ENCODE peak calls at places on chromosomes 13 and 19, in six cellular contexts. Z is SK-N-SH, S is K562, L is H1, O is HCT116, H is HepG2. J is an unnamed sample.

GRCh38 chr13:32314271-32314967 is 744 bp downstream of the ZAR1L start:
- DNase-seq in H (no peak), Z (no peak), O (no peak), L (no peak), S (no peak), J (no peak)

GRCh38 chr13:75365724-75366173 is 116.2 kb downstream of the TBC1D4 start:
- DNase-seq in S (no peak), O (peak; percentile 80), L (no peak), H (no peak), Z (no peak), J (no peak)

GRCh38 chr19:50203281-50204080 is at the start of gene MYH14:
- DNase-seq in Z (peak; percentile 82), S (peak; percentile 95), O (peak; percentile 86), L (peak; percentile 96), H (peak; percentile 79), J (peak; percentile 98)

GRCh38 chr19:27793128-27793643 is 1419.8 kb downstream of the UQCRFS1 start:
- DNase-seq in O (peak; percentile 90), S (peak; percentile 82), L (peak; percentile 83), H (peak; percentile 87), Z (peak; percentile 65), J (peak; percentile 26)

GRCh38 chr13:110307697-110308376 is 753 bp downstream of the COL4A2 start:
- DNase-seq in H (no peak), S (no peak), L (peak; percentile 70), Z (no peak), O (no peak), J (no peak)

GRCh38 chr19:14413355-14413754 is 5.8 kb downstream of the DDX39A start:
- DNase-seq in O (no peak), H (no peak), Z (no peak), L (no peak), S (no peak), J (no peak)

GRCh38 chr19:9741476-9742171 is 26.9 kb downstream of the ZNF846 start:
- DNase-seq in Z (no peak), L (no peak), H (no peak), O (no peak), S (no peak), J (no peak)

GRCh38 chr19:51572908-51573307 is 1.8 kb downstream of the ZNF175 start:
- DNase-seq in L (no peak), Z (no peak), H (no peak), S (no peak), O (no peak), J (no peak)

GRCh38 chr19:7933411-7933810 is 7.5 kb upstream of the CTXN1 start:
- DNase-seq in L (no peak), O (no peak), H (no peak), Z (peak; percentile 53), S (no peak), J (no peak)

GRCh38 chr13:62643007-62643483 is 1227.4 kb upstream of the PCDH20 start:
- DNase-seq in S (no peak), O (peak; percentile 98), H (peak; percentile 5), Z (no peak), L (no peak), J (no peak)

GRCh38 chr19:14433454-14434156 is 499 bp downstream of the PKN1 start:
- DNase-seq in O (no peak), L (peak; percentile 61), S (no peak), Z (peak; percentile 59), H (no peak), J (no peak)

GRCh38 chr19:670609-671075 is 5.5 kb upstream of the FSTL3 start:
- DNase-seq in L (no peak), O (no peak), S (no peak), H (peak; percentile 75), Z (no peak), J (no peak)

GRCh38 chr13:74761794-74762193 is 627.6 kb upstream of the KLF12 start:
- DNase-seq in Z (no peak), L (no peak), S (no peak), H (no peak), O (no peak), J (no peak)

GRCh38 chr19:4577020-4577782 is 17.7 kb upstream of the SEMA6B start:
- DNase-seq in L (peak; percentile 55), Z (peak; percentile 55), S (peak; percentile 66), H (no peak), O (no peak), J (peak; percentile 57)
- TF ChIP-seq JUND in L (no peak), Z (no peak), S (no peak), H (no peak), O (no peak), J (no peak)

GRCh38 chr13:94952787-94953186 is 240.4 kb upstream of the SOX21 start:
- DNase-seq in L (no peak), O (no peak), H (no peak), S (no peak), Z (no peak), J (no peak)

GRCh38 chr13:94950303-94950702 is 238.0 kb upstream of the SOX21 start:
- DNase-seq in Z (peak; percentile 16), O (no peak), L (no peak), H (no peak), S (peak; percentile 17), J (peak; percentile 4)

GRCh38 chr13:94947965-94948371 is 235.6 kb upstream of the SOX21 start:
- DNase-seq in O (no peak), Z (no peak), H (no peak), L (no peak), S (no peak), J (no peak)

DNA sequence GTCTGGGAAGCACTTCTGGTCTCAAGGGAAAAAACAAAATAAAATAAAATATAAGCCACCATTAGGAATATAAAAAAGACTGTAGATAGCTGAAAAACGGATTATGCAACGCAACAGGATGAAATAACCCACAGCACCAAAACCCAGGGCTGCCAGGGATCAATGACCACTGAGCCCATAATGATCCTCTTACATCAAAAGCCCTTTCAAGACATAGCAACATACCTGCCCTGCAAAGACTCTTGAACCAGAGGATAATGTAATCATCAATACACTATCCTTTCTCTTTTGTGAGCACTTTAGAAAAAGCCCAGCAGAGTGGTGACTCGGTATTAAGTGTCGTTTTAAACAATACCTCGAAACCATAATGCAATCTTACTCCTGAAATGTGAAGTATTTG is 235.0 kb upstream of the SOX21 start:
- DNase-seq in S (no peak), H (no peak), L (no peak), Z (no peak), O (no peak), J (no peak)
- TF ChIP-seq JUND in S (no peak), H (no peak), L (no peak), Z (no peak), O (no peak), J (no peak)

GRCh38 chr13:95502216-95502615 is 50.3 kb upstream of the CLDN10 start:
- DNase-seq in Z (no peak), O (no peak), H (no peak), L (no peak), S (no peak), J (no peak)

GRCh38 chr13:95503662-95504061 is 48.9 kb upstream of the CLDN10 start:
- DNase-seq in L (no peak), Z (no peak), O (no peak), S (no peak), H (no peak), J (no peak)

GRCh38 chr13:95497307-95497943 is 55.1 kb upstream of the CLDN10 start:
- DNase-seq in L (no peak), O (no peak), Z (peak; percentile 39), S (no peak), H (no peak), J (no peak)

GRCh38 chr13:95498886-95499285 is 53.6 kb upstream of the CLDN10 start:
- DNase-seq in S (no peak), O (no peak), Z (no peak), L (no peak), H (no peak), J (no peak)

DNA sequence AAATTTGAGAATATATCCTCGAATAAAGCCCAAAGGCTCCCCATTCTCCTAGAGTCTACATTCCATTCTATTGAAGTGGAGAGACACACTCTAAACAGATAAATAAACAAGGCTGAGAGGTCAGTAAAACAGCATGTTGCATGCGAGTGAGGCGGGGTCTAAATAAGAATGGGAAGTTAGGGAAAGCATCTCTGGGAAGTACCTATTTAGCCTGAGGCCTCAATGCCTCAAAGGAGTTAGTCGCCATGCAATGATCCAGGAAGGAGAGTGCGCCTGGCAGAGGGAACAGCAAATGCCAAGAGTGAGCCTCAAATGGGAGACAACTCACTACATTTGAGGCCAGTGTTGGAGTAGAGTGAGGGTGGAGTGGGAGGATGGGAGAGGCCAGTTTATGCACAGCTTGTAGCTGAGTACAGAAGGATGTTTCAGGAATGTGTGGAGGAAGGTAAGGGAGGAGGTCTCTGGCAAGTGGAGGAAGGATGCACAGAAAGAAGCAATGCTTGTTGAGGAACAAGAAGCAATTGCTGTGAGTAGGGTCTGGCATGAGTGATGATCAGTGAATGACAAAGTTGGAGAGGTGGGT is 52.3 kb upstream of the CLDN10 start:
- DNase-seq in O (no peak), Z (no peak), H (no peak), S (no peak), L (no peak), J (no peak)
- TF ChIP-seq JUND in O (no peak), Z (no peak), H (no peak), S (no peak), L (no peak), J (no peak)

GRCh38 chr19:16205205-16206045 is 7.7 kb downstream of the AP1M1 start:
- DNase-seq in L (no peak), S (no peak), Z (peak; percentile 17), O (no peak), H (peak; percentile 24), J (no peak)
- TF ChIP-seq JUND in L (no peak), S (no peak), Z (no peak), O (no peak), H (no peak), J (no peak)

GRCh38 chr13:25784119-25784518 is 267.7 kb downstream of the SHISA2 start:
- DNase-seq in O (no peak), L (no peak), H (no peak), Z (no peak), S (no peak), J (no peak)

GRCh38 chr13:25783076-25783475 is 268.7 kb downstream of the SHISA2 start:
- DNase-seq in Z (no peak), L (no peak), O (no peak), H (no peak), S (no peak), J (no peak)

GRCh38 chr13:25778302-25778701 is 273.5 kb downstream of the SHISA2 start:
- DNase-seq in Z (no peak), O (no peak), H (no peak), S (no peak), L (no peak), J (no peak)

GRCh38 chr13:25778808-25779207 is 273.0 kb downstream of the SHISA2 start:
- DNase-seq in Z (no peak), S (no peak), L (no peak), O (no peak), H (no peak), J (no peak)

DNA sequence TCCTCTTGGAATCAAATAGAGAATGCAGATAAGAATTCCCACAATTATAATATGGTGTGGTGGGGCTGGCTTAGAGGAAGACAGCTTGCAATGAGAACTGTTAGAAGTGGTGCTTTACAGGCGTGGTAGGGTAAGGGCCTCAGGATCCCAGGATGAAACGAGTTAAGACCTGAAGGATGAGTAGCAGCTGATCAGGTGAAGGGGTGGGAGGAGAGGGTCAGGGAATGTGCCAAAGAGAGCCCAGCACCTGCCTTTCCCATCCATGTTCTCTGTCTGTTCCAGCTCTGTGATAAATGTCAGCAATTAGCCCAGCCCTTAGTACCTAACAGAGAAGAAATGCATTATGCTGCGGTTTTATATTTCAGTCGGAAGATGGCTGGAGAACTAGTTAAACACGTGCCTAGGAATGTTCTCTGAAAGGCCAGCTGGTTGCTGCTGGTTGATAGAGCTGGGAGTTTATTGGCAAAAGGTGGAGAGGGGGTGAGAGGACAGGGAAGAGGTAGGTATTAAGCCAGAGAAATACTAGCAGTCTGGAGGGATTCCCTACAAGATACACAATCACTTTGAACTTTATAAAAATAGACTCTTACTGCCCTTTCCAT is 268.2 kb downstream of the SHISA2 start:
- DNase-seq in L (no peak), Z (no peak), O (no peak), S (no peak), H (no peak), J (no peak)
- TF ChIP-seq JUND in L (no peak), Z (no peak), O (no peak), S (no peak), H (no peak), J (no peak)

J was measured in T47D.